ENCODE peak calls at places on chromosome 22, in four cellular contexts. T is K562, K is GM12878, R is H1. X is an unnamed sample.

GRCh38 chr22:29079218-29079901 is 6.5 kb downstream of the KREMEN1 start:
- DNase-seq in T (peak; percentile 26), K (no peak), R (no peak), X (no peak)

GRCh38 chr22:23591203-23591791 is 11.2 kb upstream of the IGLL1 start:
- DNase-seq in T (peak; percentile 60), K (no peak), R (peak; percentile 78), X (peak; percentile 41)

GRCh38 chr22:19129871-19130270 is 1.2 kb upstream of the TSSK2 start:
- DNase-seq in T (no peak), K (no peak), R (no peak), X (no peak)

GRCh38 chr22:39109361-39109760 is 12.3 kb downstream of the APOBEC3H start:
- DNase-seq in T (no peak), K (no peak), R (no peak), X (no peak)

GRCh38 chr22:44448271-44448780 is 49.7 kb downstream of the RTL6 start:
- DNase-seq in T (no peak), K (no peak), R (no peak), X (no peak)

GRCh38 chr22:38613588-38613987 is 42.6 kb downstream of the FAM227A start:
- DNase-seq in T (no peak), K (peak; percentile 0), R (no peak), X (no peak)

GRCh38 chr22:48075604-48076400 is 1313.4 kb downstream of the TBC1D22A start:
- DNase-seq in T (no peak), K (no peak), R (no peak), X (no peak)

GRCh38 chr22:44133901-44134511 is 46.7 kb upstream of the PARVG start:
- DNase-seq in T (no peak), K (no peak), R (no peak), X (no peak)

GRCh38 chr22:43782448-43782847 is 29.7 kb downstream of the EFCAB6 start:
- DNase-seq in T (no peak), K (no peak), R (no peak), X (no peak)

GRCh38 chr22:42655693-42656092 is 6.5 kb upstream of the CYB5R3 start:
- DNase-seq in T (no peak), K (peak; percentile 71), R (no peak), X (no peak)

GRCh38 chr22:38284042-38284402 is 11.2 kb upstream of the TMEM184B start:
- DNase-seq in T (no peak), K (no peak), R (no peak), X (peak; percentile 65)

GRCh38 chr22:24554316-24555159 is at the start of gene GUCD1:
- DNase-seq in T (no peak), K (no peak), R (no peak), X (no peak)

GRCh38 chr22:30249049-30250038 is 2.8 kb upstream of the LIF start:
- DNase-seq in T (peak; percentile 50), K (no peak), R (no peak), X (peak; percentile 40)

GRCh38 chr22:49630448-49630946 is 197.2 kb downstream of the BRD1 start:
- DNase-seq in T (no peak), K (no peak), R (no peak), X (no peak)

GRCh38 chr22:49883294-49883640 is 29.6 kb downstream of the ZBED4 start:
- DNase-seq in T (no peak), K (no peak), R (no peak), X (no peak)

GRCh38 chr22:50184004-50184461 is 1.7 kb upstream of the TRABD start:
- DNase-seq in T (peak; percentile 36), K (no peak), R (no peak), X (peak; percentile 55)

DNA sequence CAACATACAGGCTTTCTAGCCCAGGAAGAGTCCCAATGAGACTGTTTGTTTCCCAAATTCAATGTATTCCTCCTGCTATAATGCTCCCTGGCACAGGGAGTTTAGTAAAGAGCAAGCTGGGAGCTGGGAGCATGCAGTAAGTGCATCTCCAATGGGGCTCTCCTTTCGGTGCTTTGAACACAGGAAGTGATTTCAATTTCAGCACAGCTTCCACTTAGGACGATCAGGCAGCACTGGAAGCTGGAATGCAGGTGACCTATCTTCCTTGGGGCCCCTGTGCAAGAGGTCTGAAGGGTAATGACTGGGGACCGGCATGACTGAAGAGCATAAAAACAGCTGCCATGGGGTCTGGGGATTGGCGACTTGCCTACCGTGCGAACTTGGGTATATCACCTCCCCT is 76.0 kb downstream of the LARGE1 start:
- DNase-seq in T (no peak), K (no peak), R (no peak), X (peak; percentile 9)
- TF ChIP-seq HDAC2 in T (no peak), K (no peak), R (no peak), X (no peak)

GRCh38 chr22:36244522-36245391 is 5.4 kb upstream of the APOL2 start:
- DNase-seq in T (no peak), K (no peak), R (no peak), X (no peak)
- TF ChIP-seq SP1 in T (no peak), K (no peak), R (no peak), X (no peak)

DNA sequence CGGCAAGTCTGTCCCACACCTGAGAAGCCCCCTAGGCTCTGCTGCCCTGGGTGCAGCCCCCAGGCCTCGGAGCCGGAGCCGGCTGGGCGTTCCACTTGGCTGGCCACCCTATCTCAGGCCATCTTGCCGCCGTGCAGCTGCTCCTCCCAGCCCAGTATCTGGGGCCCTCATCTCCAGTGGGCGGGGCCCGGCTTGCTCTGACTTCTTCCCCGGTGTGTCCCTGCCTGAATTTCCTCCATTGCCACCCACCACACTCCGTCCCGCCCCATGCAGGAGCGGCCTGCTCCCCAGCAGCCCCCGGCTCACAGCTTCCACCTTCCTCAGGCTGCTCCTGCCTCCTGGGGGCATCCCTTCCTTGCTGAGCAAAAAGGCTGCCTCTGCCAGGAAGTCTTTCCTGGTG is 46.6 kb downstream of the WNT7B start:
- DNase-seq in T (peak; percentile 15), K (no peak), R (no peak), X (no peak)
- TF ChIP-seq HDAC2 in T (no peak), K (no peak), R (no peak), X (no peak)

GRCh38 chr22:31947296-31947695 is 3.0 kb downstream of the YWHAH start:
- DNase-seq in T (peak; percentile 67), K (no peak), R (no peak), X (peak; percentile 48)
- TF ChIP-seq SP1 in T (no peak), K (no peak), R (no peak), X (no peak)

DNA sequence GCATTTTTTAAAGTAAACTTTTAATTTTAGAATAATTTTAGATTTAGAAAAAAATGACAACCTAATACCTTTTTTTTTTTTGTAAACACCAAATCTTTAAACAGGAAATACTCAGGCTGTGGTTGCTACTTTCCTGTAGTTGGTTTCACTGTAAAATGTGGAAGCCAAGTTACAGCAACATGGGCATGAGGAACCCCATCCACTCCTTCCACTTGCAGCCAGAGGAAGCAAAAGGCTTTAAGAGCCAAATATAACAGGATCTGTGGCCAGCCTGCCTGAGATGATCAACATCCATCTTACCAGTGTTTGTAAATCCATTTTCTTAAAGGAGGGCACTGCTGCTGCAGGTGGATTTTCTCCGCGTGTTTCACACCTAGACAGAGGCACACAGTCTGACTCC is 66.2 kb downstream of the TNRC6B start:
- DNase-seq in T (no peak), K (no peak), R (no peak), X (no peak)
- TF ChIP-seq HDAC2 in T (no peak), K (no peak), R (no peak), X (no peak)